ENCODE peak calls at places on chromosomes 12 and 14, in four cellular contexts. S is RWPE1, M is anterior cingulate cortex, K is glutamatergic neuron. T is an unnamed sample.

GRCh38 chr14:95664046-95664445 is 22.2 kb upstream of the TCL1B start:
- DNase-seq in S (no peak), K (no peak), M (no peak), T (no peak)

GRCh38 chr12:64332938-64333337 is 57.6 kb downstream of the C12orf56 start:
- DNase-seq in M (no peak), K (no peak), S (peak), T (no peak)

GRCh38 chr12:47819902-47820630 is at the start of gene HDAC7:
- DNase-seq in M (peak), K (peak), S (peak), T (peak)

GRCh38 chr14:51093371-51094281 is 1.3 kb downstream of the TRIM9 start:
- DNase-seq in M (peak), K (peak), S (no peak), T (peak)

GRCh38 chr12:5909560-5909959 is 35.5 kb downstream of the ANO2 start:
- DNase-seq in M (no peak), S (no peak), K (no peak), T (no peak)

GRCh38 chr12:89671469-89671868 is 37.2 kb downstream of the ATP2B1 start:
- DNase-seq in K (no peak), M (no peak), S (no peak), T (no peak)

GRCh38 chr14:75254381-75254821 is 24.2 kb upstream of the FOS start:
- DNase-seq in S (peak), M (no peak), K (no peak), T (no peak)

GRCh38 chr12:111359231-111359913 is 9.5 kb downstream of the PHETA1 start:
- DNase-seq in S (no peak), K (no peak), M (no peak), T (no peak)

GRCh38 chr12:15629108-15629507 is 160.1 kb downstream of the EPS8 start:
- DNase-seq in S (peak), K (no peak), M (no peak), T (no peak)

GRCh38 chr14:76957224-76957881 is 71.2 kb downstream of the IRF2BPL start:
- DNase-seq in M (peak), S (no peak), K (no peak), T (no peak)

GRCh38 chr12:68163546-68164210 is 4.1 kb upstream of the IFNG start:
- DNase-seq in S (no peak), M (no peak), K (no peak), T (no peak)

GRCh38 chr14:50191499-50191898 is 39.9 kb downstream of the SOS2 start:
- DNase-seq in S (no peak), K (no peak), M (no peak), T (no peak)

GRCh38 chr14:64503434-64504309 is at the start of gene ZBTB25:
- DNase-seq in K (peak), S (peak), M (peak), T (peak)

GRCh38 chr12:546920-547845 is 87.4 kb downstream of the B4GALNT3 start:
- DNase-seq in M (peak), S (peak), K (peak), T (peak)

GRCh38 chr12:74514098-74514872 is 23.4 kb upstream of the ATXN7L3B start:
- DNase-seq in M (no peak), K (no peak), S (no peak), T (no peak)

GRCh38 chr12:68873316-68873715 is 59.7 kb downstream of the CPM start:
- DNase-seq in S (no peak), M (no peak), K (no peak), T (no peak)

GRCh38 chr14:31229638-31230229 is 22.1 kb upstream of the HECTD1 start:
- DNase-seq in K (no peak), S (peak), M (no peak), T (peak)

GRCh38 chr12:53596920-53597363 is 29.2 kb downstream of the ATF7 start:
- DNase-seq in K (no peak), M (no peak), S (no peak), T (no peak)

T was measured in NCI-H1436.